ENCODE peak calls at places on chromosomes 1 and 21, in four cellular contexts. E is gastrocnemius medialis, O is H1, K is body of pancreas. A is an unnamed sample. For H3K4me1, the result is how much of the 10 kb centered on the place peaks cover.

GRCh38 chr1:40039245-40039756 is 1.2 kb upstream of the CAP1 start:
- DNase-seq in E (peak), O (no peak), K (no peak), A (no peak)

GRCh38 chr1:27601771-27602509 is 2.0 kb downstream of the AHDC1 start:
- DNase-seq in E (peak), O (no peak), K (peak), A (peak)

GRCh38 chr1:80293818-80294217 is 1287.3 kb upstream of the ADGRL4 start:
- DNase-seq in E (no peak), O (no peak), K (no peak), A (no peak)

GRCh38 chr1:113073457-113073950 is 506 bp downstream of the LRIG2 start:
- DNase-seq in E (peak), O (peak), K (no peak), A (no peak)

GRCh38 chr1:30748098-30748698 is 9.4 kb downstream of the LAPTM5 start:
- DNase-seq in E (no peak), O (no peak), K (no peak), A (no peak)

GRCh38 chr1:214398490-214398889 is 117.5 kb downstream of the SMYD2 start:
- DNase-seq in E (no peak), O (no peak), K (no peak), A (no peak)

GRCh38 chr1:8189931-8190483 is 127.9 kb upstream of the SLC45A1 start:
- DNase-seq in E (peak), O (no peak), K (peak), A (no peak)

GRCh38 chr1:214658785-214659184 is 55.8 kb downstream of the CENPF start:
- DNase-seq in E (no peak), O (no peak), K (peak), A (no peak)

GRCh38 chr1:6770727-6771567 is 14.3 kb upstream of the CAMTA1 start:
- DNase-seq in E (no peak), O (peak), K (no peak), A (no peak)

GRCh38 chr1:248696775-248697174 is 5.8 kb downstream of the OR14I1 start:
- DNase-seq in E (no peak), O (no peak), K (no peak), A (no peak)

GRCh38 chr1:28037946-28038345 is 50.5 kb downstream of the EYA3 start:
- DNase-seq in E (no peak), O (no peak), K (no peak), A (no peak)

GRCh38 chr1:61053712-61054608 is 28.4 kb upstream of the NFIA start:
- DNase-seq in E (no peak), O (no peak), K (peak), A (peak)

DNA sequence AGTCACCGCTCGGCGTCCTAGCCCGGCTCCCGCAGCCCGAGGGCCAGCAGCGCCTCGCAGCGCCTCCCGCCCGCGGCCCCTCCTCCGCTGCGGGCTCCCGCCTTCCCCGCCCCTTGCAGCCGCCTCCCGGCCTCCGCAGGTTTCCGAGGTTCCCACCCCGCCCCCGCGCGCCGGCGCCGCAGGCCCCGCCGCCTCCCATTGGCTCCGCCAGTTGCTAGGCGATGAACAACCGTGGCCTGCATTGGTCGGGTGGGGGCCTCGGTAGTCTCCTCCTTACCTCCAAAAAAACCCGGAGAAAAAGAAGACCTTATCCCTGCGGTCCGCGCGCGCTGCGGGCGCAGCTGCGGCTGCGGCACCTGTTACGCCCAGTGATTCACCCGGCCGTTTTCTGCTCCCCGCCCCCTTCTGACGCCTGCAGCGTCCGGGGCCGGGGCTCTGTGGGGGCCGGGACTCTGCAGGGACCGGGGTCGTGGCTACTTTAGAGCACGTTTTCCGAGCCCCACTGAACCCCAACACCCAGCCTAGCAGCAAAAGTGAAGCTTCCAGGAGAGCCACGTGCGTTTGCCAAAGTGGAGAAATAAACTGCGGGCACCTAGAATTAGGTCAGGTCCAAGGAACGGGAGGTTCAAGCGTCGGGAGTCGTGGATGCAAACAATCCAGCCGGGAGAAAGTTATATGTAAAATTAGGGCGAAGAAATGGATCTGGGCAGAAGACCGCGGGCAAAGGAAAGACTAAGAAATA is at the start of gene SSX2IP:
- DNase-seq in E (peak), O (peak), K (peak), A (peak)
- TF ChIP-seq POLR2A in E (peak), O (no peak), K (peak), A (peak)

DNA sequence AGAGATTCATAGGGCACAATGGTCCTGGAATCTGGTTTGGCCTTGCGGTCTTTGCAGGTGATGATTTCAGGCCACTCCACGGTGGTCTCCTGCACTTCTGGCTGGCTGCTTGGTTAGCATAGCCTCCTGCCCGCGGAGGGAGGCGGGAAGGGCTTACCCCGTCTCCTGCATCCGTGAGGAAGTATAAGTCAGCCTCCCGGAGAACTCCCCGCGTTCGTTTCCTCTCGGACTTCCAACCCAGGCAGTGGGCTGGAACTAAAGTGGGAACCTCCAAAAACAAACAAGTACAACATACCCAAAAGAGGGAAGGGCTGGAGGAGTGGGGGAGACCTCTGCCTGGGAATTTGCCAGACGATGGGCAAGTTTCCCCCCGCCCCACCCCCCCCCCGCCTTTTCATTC is 942 bp upstream of the CCN1 start:
- DNase-seq in E (no peak), O (no peak), K (no peak), A (peak)
- H3K4me3 ChIP-seq in E (no peak), O (peak), K (no peak), A (peak)

DNA sequence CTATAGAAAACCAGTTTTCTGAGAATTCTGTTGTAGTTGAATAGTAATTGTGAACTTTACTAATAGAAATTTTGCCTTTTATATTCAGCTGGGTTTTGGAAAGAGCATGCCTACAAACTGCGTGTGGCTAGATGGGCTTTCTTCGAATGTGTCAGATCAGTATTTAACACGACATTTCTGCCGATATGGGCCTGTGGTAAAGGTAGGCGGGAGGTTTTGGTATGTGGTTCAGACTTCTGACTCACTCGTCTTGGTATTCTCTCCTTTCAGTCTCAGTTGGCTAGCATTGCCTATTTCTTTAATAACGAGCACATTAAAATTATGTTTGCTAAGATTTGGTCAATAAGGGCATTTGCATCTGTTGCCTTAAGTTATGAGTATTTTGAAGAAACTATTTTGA is 56.6 kb downstream of the ZBTB17 start:
- DNase-seq in E (no peak), O (no peak), K (no peak), A (no peak)
- H3K4me1 ChIP-seq in E (under half), O (under half), K (under half), A (under half)

GRCh38 chr1:231107186-231107585 is 54.7 kb upstream of the TRIM67 start:
- DNase-seq in E (no peak), O (no peak), K (no peak), A (no peak)
- TF ChIP-seq POLR2A in E (no peak), O (no peak), K (no peak), A (no peak)

GRCh38 chr21:31909153-31909771 is 36.4 kb downstream of the HUNK start:
- DNase-seq in E (no peak), O (no peak), K (no peak), A (no peak)
- H3K4me3 ChIP-seq in E (no peak), O (peak), K (no peak), A (no peak)

GRCh38 chr1:235932090-235932510 is 65.4 kb upstream of the LYST start:
- DNase-seq in E (no peak), O (no peak), K (no peak), A (no peak)
- H3K4me1 ChIP-seq in E (under half), O (under half), K (under half), A (under half)

GRCh38 chr21:37366488-37367300 is at the start of gene DYRK1A:
- DNase-seq in E (peak), O (peak), K (peak), A (peak)
- TF ChIP-seq POLR2A in E (peak), O (peak), K (peak), A (peak)

GRCh38 chr1:229373395-229373794 is 30.5 kb upstream of the CCSAP start:
- DNase-seq in E (no peak), O (no peak), K (no peak), A (no peak)

GRCh38 chr1:229372251-229372650 is 29.4 kb upstream of the CCSAP start:
- DNase-seq in E (no peak), O (no peak), K (no peak), A (no peak)

GRCh38 chr1:229371624-229372023 is 28.8 kb upstream of the CCSAP start:
- DNase-seq in E (no peak), O (no peak), K (no peak), A (no peak)

GRCh38 chr1:229368347-229368746 is 25.5 kb upstream of the CCSAP start:
- DNase-seq in E (peak), O (no peak), K (no peak), A (no peak)

DNA sequence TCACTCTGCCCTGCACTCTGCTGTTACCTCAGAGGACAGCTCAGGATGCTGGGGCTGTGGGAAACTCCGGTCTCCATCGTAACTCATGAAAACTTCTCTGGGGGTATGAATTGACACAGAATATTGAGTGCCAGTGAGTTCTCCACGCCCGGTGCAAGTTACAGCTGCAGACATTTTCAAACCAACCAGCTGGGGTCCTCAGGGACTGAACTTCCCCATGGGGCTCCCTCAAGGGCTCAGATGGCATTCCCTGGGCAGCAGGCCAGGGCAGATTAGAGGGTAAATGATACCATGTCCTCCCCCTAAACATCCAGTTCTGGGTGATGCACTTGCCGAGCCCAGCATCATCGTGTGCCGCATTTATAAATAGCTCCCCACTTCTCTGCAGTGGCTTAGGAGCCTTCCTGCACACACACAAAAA is 27.8 kb upstream of the CCSAP start:
- DNase-seq in E (peak), O (no peak), K (no peak), A (peak)
- H3K4me3 ChIP-seq in E (no peak), O (no peak), K (no peak), A (no peak)

GRCh38 chr1:223710179-223711133 is 1.9 kb upstream of the CAPN2 start:
- DNase-seq in E (no peak), O (no peak), K (no peak), A (no peak)
- H3K4me1 ChIP-seq in E (under half), O (under half), K (under half), A (half or more)

A was measured in heart left ventricle.